ENCODE peak calls at places on chromosomes 3 and 15, in four cellular contexts. O is adrenal gland, T is upper lobe of left lung, H is transverse colon. R is an unnamed sample.

GRCh38 chr3:120442975-120443517 is 7.7 kb downstream of the FSTL1 start:
- DNase-seq in H (no peak), O (no peak), T (no peak), R (no peak)

GRCh38 chr3:31066999-31067398 is 172.5 kb upstream of the GADL1 start:
- DNase-seq in T (no peak), O (peak; percentile 64), H (no peak), R (no peak)

GRCh38 chr3:123313889-123314288 is 112.1 kb downstream of the SEC22A start:
- DNase-seq in H (no peak), T (no peak), O (no peak), R (no peak)

GRCh38 chr15:57198654-57199241 is 177.6 kb upstream of the CGNL1 start:
- DNase-seq in H (peak; percentile 34), O (no peak), T (peak; percentile 58), R (no peak)

GRCh38 chr3:86175593-86175992 is 815.4 kb downstream of the VGLL3 start:
- DNase-seq in O (no peak), T (no peak), H (no peak), R (no peak)

GRCh38 chr3:98721776-98722175 is 41.4 kb upstream of the ST3GAL6 start:
- DNase-seq in T (no peak), H (no peak), O (no peak), R (no peak)

GRCh38 chr3:10945683-10946287 is 46.8 kb upstream of the SLC6A1 start:
- DNase-seq in O (peak; percentile 62), H (peak; percentile 39), T (peak; percentile 62), R (peak; percentile 30)

GRCh38 chr15:101085311-101085700 is 166.1 kb downstream of the LRRK1 start:
- DNase-seq in O (no peak), H (no peak), T (no peak), R (no peak)

GRCh38 chr15:93072440-93073394 is 16.3 kb downstream of the RGMA start:
- DNase-seq in T (peak; percentile 76), H (peak; percentile 63), O (peak; percentile 67), R (no peak)

GRCh38 chr3:112003321-112004080 is 4.8 kb downstream of the TAGLN3 start:
- DNase-seq in O (no peak), T (no peak), H (no peak), R (no peak)
- H3K27ac ChIP-seq in O (no peak overlapping the region), T (no peak overlapping the region), H (no peak overlapping the region), R (no peak overlapping the region)

DNA sequence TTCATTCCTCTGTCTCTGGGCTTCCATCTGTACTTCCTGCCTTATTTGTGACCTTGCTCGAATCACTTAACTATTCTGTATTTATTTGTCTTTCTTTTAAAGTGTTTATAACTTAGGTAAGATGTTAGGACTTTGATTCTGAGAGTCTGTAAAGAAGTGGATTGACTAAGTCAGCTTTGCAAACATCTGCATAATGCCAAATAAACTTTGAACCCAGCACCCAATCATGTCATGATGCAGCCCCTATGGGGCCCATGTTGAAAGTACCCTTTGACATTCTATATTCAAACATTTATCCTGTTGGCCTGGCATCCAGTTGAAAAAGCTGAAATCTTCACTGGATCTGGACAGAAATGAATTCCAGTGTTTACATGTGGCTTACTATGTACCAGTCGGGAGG is 3.8 kb upstream of the MYRIP start:
- DNase-seq in H (no peak), O (no peak), T (no peak), R (no peak)
- H3K27me3 ChIP-seq in H (peaks cover 31% of the 10 kb centered on the region), O (peaks cover 14% of the 10 kb centered on the region), T (no peaks in the 10 kb centered on the region), R (peaks cover 38% of the 10 kb centered on the region)

DNA sequence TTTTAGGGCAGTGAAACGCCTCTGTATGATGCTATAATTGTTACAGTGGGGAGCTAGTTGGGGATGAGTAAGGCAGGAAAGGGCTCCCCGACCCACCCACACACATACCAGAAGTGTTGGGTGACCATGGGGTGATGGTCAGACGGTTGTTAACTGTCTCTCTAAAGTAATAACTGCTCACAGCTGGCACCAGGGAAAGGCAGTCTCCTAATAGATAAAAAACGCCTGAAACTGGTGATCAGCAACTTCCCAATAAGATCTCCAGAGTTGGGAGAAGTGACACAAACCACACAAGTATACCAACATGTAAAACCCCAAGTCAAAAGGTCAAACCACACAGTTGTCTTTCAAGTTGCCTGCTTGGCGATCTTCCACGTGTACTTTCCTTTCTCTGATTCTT is 346.5 kb upstream of the CNTN4 start:
- DNase-seq in T (no peak), H (no peak), O (no peak), R (no peak)
- H3K27ac ChIP-seq in T (no peak overlapping the region), H (no peak overlapping the region), O (no peak overlapping the region), R (no peak overlapping the region)

GRCh38 chr15:52439470-52439869 is 89.2 kb downstream of the MYO5A start:
- DNase-seq in O (no peak), H (no peak), T (no peak), R (no peak)

GRCh38 chr15:52438047-52438446 is 90.6 kb downstream of the MYO5A start:
- DNase-seq in H (no peak), T (peak; percentile 51), O (no peak), R (no peak)

GRCh38 chr15:52436971-52437370 is 91.7 kb downstream of the MYO5A start:
- DNase-seq in H (no peak), O (no peak), T (no peak), R (no peak)

GRCh38 chr15:52441846-52442245 is 86.8 kb downstream of the MYO5A start:
- DNase-seq in O (no peak), H (no peak), T (no peak), R (no peak)

DNA sequence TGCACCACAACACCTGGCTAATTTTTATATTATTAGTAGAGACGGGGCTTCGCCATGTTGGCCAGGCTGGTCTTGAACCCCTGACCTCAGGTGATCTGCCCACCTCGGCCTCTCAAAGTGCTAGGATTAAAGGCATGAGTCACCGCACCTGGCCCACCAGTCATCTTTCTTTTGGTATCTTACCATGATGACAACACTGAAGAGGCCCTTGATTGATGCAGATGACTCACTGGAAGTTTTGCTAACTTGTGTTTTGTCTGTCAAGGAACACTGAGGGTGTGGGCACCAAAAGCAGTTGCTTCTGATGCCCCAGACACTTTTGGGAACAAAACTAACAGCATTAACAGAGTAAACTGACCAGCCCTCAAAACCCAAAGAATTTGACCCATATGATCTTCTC is 88.3 kb downstream of the MYO5A start:
- DNase-seq in T (no peak), O (no peak), H (no peak), R (no peak)
- H3K27me3 ChIP-seq in T (no peaks in the 10 kb centered on the region), O (no peaks in the 10 kb centered on the region), H (no peaks in the 10 kb centered on the region), R (no peaks in the 10 kb centered on the region)